ENCODE peak calls at places on chromosomes 13 and 19, in nine cellular contexts. Z, U, O, M, I, L, G, B and X are unnamed samples.

GRCh38 chr13:110575322-110576069 is 14.0 kb upstream of the RAB20 start:
- DNase-seq in Z (peak), U (no peak), O (no peak), M (no peak), I (no peak), L (peak), G (no peak), B (peak), X (no peak)

GRCh38 chr19:43450545-43450997 is 14.8 kb downstream of the LYPD3 start:
- DNase-seq in Z (no peak), U (no peak), O (no peak), M (no peak), I (no peak), L (no peak), G (no peak), B (peak), X (peak)

GRCh38 chr19:1411255-1412191 is 4.1 kb downstream of the DAZAP1 start:
- DNase-seq in Z (no peak), U (no peak), O (no peak), M (no peak), I (peak), L (no peak), G (no peak), B (peak), X (peak)

GRCh38 chr19:56837892-56838679 is 2.4 kb downstream of the PEG3 start:
- DNase-seq in Z (peak), U (no peak), O (no peak), M (no peak), I (peak), L (no peak), G (no peak), B (peak), X (no peak)

GRCh38 chr13:114121496-114122466 is 10.6 kb downstream of the RASA3 start:
- DNase-seq in Z (no peak), U (no peak), O (no peak), M (no peak), I (no peak), L (no peak), G (no peak), B (no peak), X (no peak)

GRCh38 chr13:94656766-94657165 is 55.1 kb downstream of the GPR180 start:
- DNase-seq in Z (no peak), U (no peak), O (peak), M (no peak), I (no peak), L (no peak), G (no peak), B (no peak), X (peak)

GRCh38 chr13:74825170-74825948 is 656.6 kb downstream of the TBC1D4 start:
- DNase-seq in Z (no peak), U (no peak), O (no peak), M (no peak), I (no peak), L (no peak), G (no peak), B (no peak), X (peak)

GRCh38 chr13:43411741-43412140 is 375.0 kb downstream of the ENOX1 start:
- DNase-seq in Z (no peak), U (no peak), O (no peak), M (no peak), I (peak), L (no peak), G (no peak), B (no peak), X (no peak)

GRCh38 chr19:6056801-6057650 is 53.3 kb downstream of the RFX2 start:
- DNase-seq in Z (peak), U (no peak), O (no peak), M (peak), I (peak), L (no peak), G (no peak), B (peak), X (peak)

GRCh38 chr13:31204592-31204991 is 4.8 kb downstream of the B3GLCT start:
- DNase-seq in Z (no peak), U (no peak), O (no peak), M (no peak), I (no peak), L (no peak), G (no peak), B (no peak), X (peak)

GRCh38 chr19:28358604-28359003 is 854.3 kb downstream of the UQCRFS1 start:
- DNase-seq in Z (no peak), U (no peak), O (no peak), M (no peak), I (no peak), L (no peak), G (no peak), B (no peak), X (no peak)

GRCh38 chr19:18568367-18568766 is 3.3 kb upstream of the UBA52 start:
- DNase-seq in Z (no peak), U (no peak), O (no peak), M (no peak), I (no peak), L (no peak), G (no peak), B (no peak), X (no peak)

GRCh38 chr19:48837586-48838191 is 1.4 kb upstream of the HSD17B14 start:
- DNase-seq in Z (no peak), U (no peak), O (no peak), M (no peak), I (no peak), L (no peak), G (no peak), B (no peak), X (no peak)